ENCODE peak calls at places on chromosomes 16 and 17, in five cellular contexts. D, J, O, X and T are unnamed samples.

GRCh38 chr17:77235370-77236080 is 94.8 kb downstream of the SEC14L1 start:
- DNase-seq in J (no peak), X (no peak), D (peak; percentile 61), O (peak; percentile 88), T (no peak)

GRCh38 chr16:46789499-46790414 is 41.2 kb downstream of the C16orf87 start:
- DNase-seq in J (peak; percentile 97), O (peak; percentile 41), D (peak; percentile 85), X (peak; percentile 87), T (peak; percentile 58)

GRCh38 chr17:14061666-14062560 is 7.4 kb upstream of the COX10 start:
- DNase-seq in D (peak; percentile 29), J (no peak), O (peak; percentile 84), X (no peak), T (no peak)

GRCh38 chr16:85633888-85634287 is 20.8 kb downstream of the GSE1 start:
- DNase-seq in D (no peak), X (no peak), J (no peak), O (no peak), T (no peak)

GRCh38 chr16:89060207-89060794 is 33.4 kb upstream of the ACSF3 start:
- DNase-seq in O (no peak), J (no peak), D (no peak), X (no peak), T (no peak)

GRCh38 chr17:73722163-73722562 is 77.9 kb upstream of the SDK2 start:
- DNase-seq in D (no peak), X (no peak), J (peak; percentile 70), O (no peak), T (no peak)

GRCh38 chr16:69408451-69408850 is 16.0 kb upstream of the CYB5B start:
- DNase-seq in J (no peak), D (peak; percentile 64), X (no peak), O (no peak), T (no peak)

GRCh38 chr17:36878216-36878615 is 59.1 kb upstream of the LHX1 start:
- DNase-seq in J (no peak), O (no peak), X (no peak), D (no peak), T (no peak)

GRCh38 chr16:11109551-11109950 is 146.5 kb downstream of the SOCS1 start:
- DNase-seq in O (peak; percentile 79), X (no peak), J (no peak), D (no peak), T (no peak)

GRCh38 chr17:4276514-4276913 is 12.7 kb upstream of the ANKFY1 start:
- DNase-seq in D (no peak), J (no peak), O (no peak), X (no peak), T (no peak)

GRCh38 chr16:4172070-4172469 is 55.8 kb upstream of the ADCY9 start:
- DNase-seq in J (no peak), X (no peak), O (peak; percentile 86), D (no peak), T (no peak)

GRCh38 chr17:47847341-47848197 is 3.4 kb downstream of the SP6 start:
- DNase-seq in D (no peak), O (no peak), X (no peak), J (no peak), T (no peak)

GRCh38 chr17:13272296-13272695 is 254.5 kb upstream of the ELAC2 start:
- DNase-seq in O (no peak), D (no peak), J (no peak), X (no peak), T (no peak)

GRCh38 chr17:6454495-6455320 is 10.5 kb downstream of the PIMREG start:
- DNase-seq in J (peak; percentile 86), O (no peak), D (peak; percentile 9), X (peak; percentile 33), T (no peak)

GRCh38 chr17:1590747-1591473 is 28.3 kb upstream of the PITPNA start:
- DNase-seq in X (no peak), J (no peak), D (no peak), O (no peak), T (no peak)

GRCh38 chr16:11672206-11673090 is 4.2 kb downstream of the SNN start:
- DNase-seq in X (no peak), J (peak; percentile 91), O (no peak), D (no peak), T (no peak)

GRCh38 chr17:57557363-57557762 is 187.7 kb downstream of the CCDC182 start:
- DNase-seq in O (no peak), J (no peak), D (no peak), X (no peak), T (no peak)

GRCh38 chr17:16924701-16925440 is 47.0 kb downstream of the TNFRSF13B start:
- DNase-seq in J (peak; percentile 64), X (no peak), D (no peak), O (no peak), T (no peak)

GRCh38 chr16:19392352-19392751 is 25.3 kb upstream of the TMC5 start:
- DNase-seq in O (no peak), X (no peak), J (no peak), D (no peak), T (no peak)

GRCh38 chr17:50420419-50421112 is 5.5 kb upstream of the ACSF2 start:
- DNase-seq in J (no peak), O (no peak), X (no peak), D (no peak), T (no peak)

GRCh38 chr17:29789186-29790170 is 140.6 kb downstream of the SSH2 start:
- DNase-seq in X (no peak), J (no peak), D (no peak), O (no peak), T (no peak)

GRCh38 chr17:51336112-51336822 is 75.9 kb downstream of the UTP18 start:
- DNase-seq in D (no peak), X (no peak), J (no peak), O (no peak), T (no peak)

GRCh38 chr16:31458073-31458834 is 1.0 kb upstream of the ARMC5 start:
- DNase-seq in J (peak; percentile 94), D (peak; percentile 44), O (peak; percentile 45), X (peak; percentile 49), T (no peak)

GRCh38 chr17:40015005-40015997 is at the start of gene CSF3:
- DNase-seq in J (no peak), X (peak; percentile 51), D (no peak), O (no peak), T (no peak)

GRCh38 chr16:85234310-85235235 is 122.3 kb upstream of the CIBAR2 start:
- DNase-seq in O (peak; percentile 85), X (peak; percentile 92), D (peak; percentile 74), J (peak; percentile 84), T (peak; percentile 51)

GRCh38 chr17:7580631-7581554 is 1.5 kb downstream of the CD68 start:
- DNase-seq in O (no peak), X (no peak), J (no peak), D (no peak), T (no peak)

GRCh38 chr17:2634361-2634960 is 41.0 kb downstream of the PAFAH1B1 start:
- DNase-seq in X (no peak), O (peak; percentile 25), D (no peak), J (no peak), T (no peak)

GRCh38 chr16:29899516-29900101 is at the start of gene SEZ6L2:
- DNase-seq in O (peak; percentile 86), D (no peak), J (no peak), X (peak; percentile 46), T (peak; percentile 51)

GRCh38 chr17:76528156-76528527 is 9.4 kb downstream of the CYGB start:
- DNase-seq in X (peak; percentile 63), O (peak; percentile 20), D (no peak), J (peak; percentile 88), T (no peak)

GRCh38 chr16:89489040-89489721 is 1.2 kb downstream of the ANKRD11 start:
- DNase-seq in X (peak; percentile 86), D (peak; percentile 85), O (peak; percentile 96), J (peak; percentile 95), T (peak; percentile 94)

GRCh38 chr16:87274808-87275207 is 42.4 kb downstream of the C16orf95 start:
- DNase-seq in X (no peak), D (no peak), J (peak; percentile 36), O (peak; percentile 41), T (no peak)

GRCh38 chr17:80394629-80395216 is 20.2 kb upstream of the ENDOV start:
- DNase-seq in O (no peak), X (no peak), J (no peak), D (peak; percentile 42), T (no peak)
- TF ChIP-seq POLR2A in O (no peak), X (no peak), J (no peak), D (no peak), T (no peak)

DNA sequence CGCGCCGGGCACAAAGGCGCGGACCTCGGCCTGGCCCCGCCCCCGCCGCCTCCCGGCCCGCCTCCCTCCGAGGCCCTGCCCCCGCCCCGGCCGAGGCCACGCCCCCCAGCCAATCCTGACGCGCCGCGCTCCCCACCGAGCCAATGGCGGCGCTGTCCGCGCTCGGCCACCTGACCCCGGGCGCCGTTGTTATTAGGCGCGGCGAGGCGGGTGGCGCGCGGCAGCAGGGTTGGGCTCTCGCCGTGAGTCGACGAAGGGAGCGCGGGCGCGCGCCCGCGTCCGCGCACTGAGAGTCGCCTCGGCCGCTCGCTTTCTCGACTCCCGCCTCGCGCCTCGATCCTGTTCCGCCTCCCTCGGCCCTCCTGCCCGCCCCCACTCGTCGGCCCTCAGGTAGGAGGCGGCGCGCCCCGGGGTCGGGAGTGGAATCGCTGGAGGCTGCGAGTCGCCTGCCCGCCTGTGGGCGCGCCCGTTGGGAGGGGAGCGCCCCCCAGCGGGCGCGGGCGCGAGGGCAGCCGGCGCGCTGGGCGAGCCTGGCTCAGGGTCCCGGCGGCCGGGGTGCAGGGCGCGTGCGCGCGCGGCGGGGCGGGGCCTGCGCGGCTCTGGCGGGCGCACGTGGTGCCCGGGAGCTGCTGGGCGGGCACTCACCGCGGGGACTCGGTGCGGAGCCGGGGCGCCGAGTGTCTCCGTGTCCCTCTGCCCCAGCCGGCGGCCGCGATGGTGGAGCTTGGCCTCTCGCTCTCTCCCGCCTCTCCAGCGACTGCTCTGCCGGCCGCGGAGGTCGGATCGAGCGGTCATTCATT is 405 bp upstream of the CBLN1 start:
- DNase-seq in O (peak; percentile 16), J (peak; percentile 84), X (peak; percentile 59), D (peak; percentile 84), T (peak; percentile 50)
- H3K4me3 ChIP-seq in O (no peak overlapping the region), J (peak overlapping the region; percentile 36), X (peak overlapping the region; percentile 14), D (peak overlapping the region; percentile 35), T (peak overlapping the region; percentile 34)

DNA sequence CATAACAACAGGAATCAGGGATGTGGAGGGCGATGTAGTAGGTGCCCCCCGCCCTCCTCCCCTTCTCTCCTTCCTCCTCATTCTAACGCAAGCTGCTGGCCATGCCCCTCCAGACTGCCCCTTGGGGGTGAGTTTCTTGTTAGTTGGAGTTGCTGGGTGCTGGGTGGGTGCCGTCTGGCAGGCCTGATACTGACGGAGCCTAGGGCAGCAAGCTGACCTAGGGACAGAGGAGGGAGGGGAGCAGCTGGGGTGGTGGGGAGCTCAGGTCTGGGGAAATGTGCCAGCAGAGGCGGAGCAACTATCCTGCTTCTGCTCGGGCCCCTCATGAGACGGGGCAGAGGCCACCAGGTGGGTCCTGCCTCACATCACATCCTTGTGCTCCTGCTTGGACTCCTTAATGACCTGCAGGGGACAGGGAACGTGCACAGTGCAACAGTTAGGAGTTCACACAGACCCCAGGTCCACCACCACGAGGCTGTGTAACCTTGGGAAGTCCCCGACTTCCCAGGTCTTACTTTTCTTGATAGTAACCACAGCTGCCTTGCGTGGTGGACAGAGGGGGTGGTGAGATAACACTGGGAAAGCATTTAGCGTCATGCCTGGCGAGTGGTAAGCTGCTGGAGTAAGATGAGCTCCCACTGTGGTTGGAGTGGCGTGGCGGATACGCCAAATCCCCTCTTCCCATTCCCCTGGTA is 7.9 kb upstream of the EFTUD2 start:
- DNase-seq in J (peak; percentile 50), X (no peak), D (no peak), O (peak; percentile 38), T (no peak)
- TF ChIP-seq POLR2A in J (no peak), X (no peak), D (no peak), O (no peak), T (no peak)

GRCh38 chr17:21036361-21036881 is 6.4 kb downstream of the USP22 start:
- DNase-seq in X (no peak), J (no peak), D (no peak), O (peak; percentile 44), T (no peak)
- H3K4me3 ChIP-seq in X (no peak overlapping the region), J (no peak overlapping the region), D (no peak overlapping the region), O (no peak overlapping the region), T (no peak overlapping the region)